ENCODE peak calls at places on chromosome 18, in ten cellular contexts. P, F, U, R, K, A, Z, E, V and T are unnamed samples.

GRCh38 chr18:78587096-78587495 is 392.5 kb upstream of the SALL3 start:
- DNase-seq in U (no peak), Z (no peak), V (no peak), E (no peak), P (no peak), R (no peak), K (no peak), A (no peak), F (no peak), T (no peak)

GRCh38 chr18:69617888-69618287 is 217.2 kb downstream of the DOK6 start:
- DNase-seq in F (no peak), R (no peak), Z (no peak), E (no peak), A (no peak), U (no peak), P (no peak), V (no peak), K (no peak), T (no peak)

GRCh38 chr18:79457652-79458051 is 61.9 kb downstream of the NFATC1 start:
- DNase-seq in U (no peak), F (no peak), Z (no peak), K (no peak), P (no peak), E (no peak), A (no peak), R (no peak), V (no peak), T (no peak)

GRCh38 chr18:61583548-61583947 is 250.3 kb downstream of the CDH20 start:
- DNase-seq in V (no peak), Z (no peak), U (no peak), K (no peak), P (no peak), A (no peak), R (no peak), F (no peak), E (no peak), T (no peak)

GRCh38 chr18:75654928-75655745 is 227.6 kb upstream of the SMIM21 start:
- DNase-seq in E (no peak), K (no peak), R (no peak), V (peak; percentile 11), P (no peak), F (no peak), U (no peak), Z (no peak), A (no peak), T (no peak)

GRCh38 chr18:44715841-44716240 is 35.2 kb downstream of the SETBP1 start:
- DNase-seq in E (no peak), A (no peak), R (no peak), U (no peak), P (no peak), Z (no peak), K (no peak), V (no peak), F (no peak), T (peak; percentile 55)

GRCh38 chr18:56841836-56842235 is 190.7 kb downstream of the WDR7 start:
- DNase-seq in V (no peak), R (peak; percentile 0), E (no peak), Z (no peak), U (no peak), K (no peak), F (no peak), P (no peak), A (no peak), T (no peak)

GRCh38 chr18:13279181-13280065 is 60.9 kb downstream of the LDLRAD4 start:
- DNase-seq in Z (no peak), P (no peak), R (no peak), V (no peak), F (no peak), K (no peak), E (peak; percentile 6), U (no peak), A (no peak), T (no peak)

GRCh38 chr18:56402872-56403516 is 235.4 kb downstream of the TXNL1 start:
- DNase-seq in A (no peak), E (no peak), R (peak; percentile 75), F (no peak), V (no peak), K (no peak), P (no peak), U (no peak), Z (no peak), T (no peak)

GRCh38 chr18:76265375-76266225 is 229.4 kb downstream of the ZNF516 start:
- DNase-seq in R (no peak), A (peak; percentile 78), Z (no peak), E (no peak), U (no peak), P (no peak), V (peak; percentile 35), F (no peak), K (no peak), T (no peak)

GRCh38 chr18:2104620-2105462 is 466.5 kb downstream of the METTL4 start:
- DNase-seq in A (no peak), U (peak; percentile 38), F (peak; percentile 37), V (peak; percentile 46), R (peak; percentile 68), K (no peak), P (peak; percentile 52), Z (peak; percentile 30), E (no peak), T (peak; percentile 62)

GRCh38 chr18:77263471-77263774 is 13.8 kb downstream of the GALR1 start:
- DNase-seq in A (no peak), K (no peak), Z (no peak), V (no peak), U (no peak), F (no peak), P (no peak), E (no peak), R (no peak), T (no peak)

GRCh38 chr18:21260621-21261020 is 18.6 kb downstream of the GREB1L start:
- DNase-seq in A (no peak), E (no peak), Z (no peak), R (no peak), P (no peak), K (no peak), U (no peak), F (no peak), V (no peak), T (no peak)

GRCh38 chr18:70326255-70326654 is 37.4 kb downstream of the SOCS6 start:
- DNase-seq in E (no peak), R (no peak), P (no peak), A (no peak), F (no peak), K (no peak), U (no peak), Z (no peak), V (no peak), T (no peak)

GRCh38 chr18:63882333-63883141 is 5.0 kb upstream of the SERPINB2 start:
- DNase-seq in A (no peak), R (peak; percentile 89), F (no peak), Z (peak; percentile 10), P (peak; percentile 85), V (no peak), E (no peak), U (no peak), K (no peak), T (no peak)

GRCh38 chr18:58668211-58668610 is 3.1 kb upstream of the MALT1 start:
- DNase-seq in P (no peak), V (no peak), U (no peak), R (peak; percentile 18), A (no peak), K (no peak), F (no peak), E (no peak), Z (no peak), T (no peak)

DNA sequence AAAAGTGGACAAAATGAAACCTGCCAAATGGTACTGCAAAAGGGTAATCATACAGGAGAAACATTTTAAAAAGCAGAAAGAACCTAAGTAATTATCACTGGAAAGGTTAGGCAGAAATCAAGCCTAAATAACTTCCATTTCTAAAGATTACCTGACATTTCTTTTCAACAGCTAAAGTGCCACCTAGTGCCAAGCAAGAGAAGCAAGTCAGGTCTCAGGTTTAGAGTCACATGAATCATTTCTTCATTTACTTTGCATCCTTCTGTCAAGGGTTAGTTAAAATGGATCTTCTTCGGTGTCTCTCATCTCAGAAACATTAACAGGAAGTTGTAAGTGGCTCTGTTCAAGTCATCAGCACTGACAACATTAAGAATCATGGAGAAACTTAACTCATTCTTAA is 90.3 kb downstream of the AKAIN1 start:
- DNase-seq in E (no peak), F (no peak), U (no peak), V (no peak), R (no peak), A (no peak), P (no peak), Z (no peak), K (no peak), T (no peak)
- TF ChIP-seq CTCF in E (no peak), F (no peak), U (no peak), V (no peak), R (peak; percentile 23), A (no peak), P (no peak), Z (peak; percentile 16), K (peak; percentile 46), T (no peak)

GRCh38 chr18:74397572-74397971 is 59.5 kb downstream of the DIPK1C start:
- DNase-seq in V (no peak), U (no peak), E (no peak), Z (no peak), A (no peak), R (no peak), F (no peak), K (no peak), P (no peak), T (no peak)
- TF ChIP-seq CTCF in V (no peak), U (no peak), E (no peak), Z (no peak), A (no peak), R (no peak), F (no peak), K (peak; percentile 21), P (no peak), T (no peak)

GRCh38 chr18:680392-680791 is 22.9 kb downstream of the TYMS start:
- DNase-seq in Z (no peak), U (no peak), E (no peak), A (no peak), V (no peak), P (no peak), F (no peak), K (no peak), R (no peak), T (no peak)
- TF ChIP-seq CTCF in Z (no peak), U (no peak), E (no peak), A (no peak), V (no peak), P (no peak), F (no peak), K (no peak), R (no peak), T (no peak)

DNA sequence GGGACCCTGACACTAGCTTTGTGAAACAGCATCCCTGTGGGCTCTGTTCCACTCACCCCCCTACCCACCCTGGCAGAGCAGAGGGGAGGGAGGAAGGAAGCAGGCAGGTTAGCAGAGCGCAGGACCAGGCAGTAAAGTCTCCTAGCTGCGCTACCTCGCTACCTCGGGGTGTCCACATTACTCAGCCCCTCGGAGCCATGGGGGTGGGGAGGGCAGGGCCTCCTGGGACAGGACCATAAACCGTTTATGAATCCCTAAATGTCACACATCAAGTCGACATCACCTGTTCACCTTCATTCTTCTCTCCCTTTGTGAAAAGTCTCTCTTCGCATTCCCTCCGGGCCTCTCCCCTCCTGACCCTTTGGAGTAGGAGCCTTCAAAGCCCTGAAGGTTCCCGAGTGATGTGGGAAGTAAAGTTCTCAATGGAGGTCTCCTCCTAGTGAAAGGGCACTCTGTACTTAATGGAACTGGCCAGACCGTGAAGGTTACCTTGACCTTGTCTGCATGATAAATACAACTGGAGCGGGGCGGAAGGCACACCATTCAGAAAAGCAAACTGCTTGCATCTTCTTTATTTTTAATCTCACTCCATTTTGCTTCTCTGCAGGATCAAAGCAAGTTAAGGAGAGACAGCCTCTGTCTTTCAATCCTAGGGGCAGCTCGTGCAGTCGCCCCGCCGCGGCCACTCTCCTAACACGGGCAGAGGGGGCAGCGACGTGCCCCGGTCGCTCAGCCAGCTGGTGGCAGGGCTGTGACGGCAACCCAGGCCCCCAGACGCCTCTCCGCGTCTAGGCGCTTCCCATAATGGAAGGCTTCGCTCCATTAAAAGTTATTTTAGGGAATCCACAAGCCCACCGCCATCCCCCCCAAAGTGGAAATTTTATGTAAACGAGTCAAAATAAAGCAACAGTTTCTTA is 23.8 kb upstream of the SMAD7 start:
- DNase-seq in U (no peak), P (no peak), K (no peak), F (no peak), E (no peak), Z (no peak), V (peak; percentile 53), R (no peak), A (no peak), T (peak; percentile 36)
- TF ChIP-seq CTCF in U (no peak), P (no peak), K (no peak), F (no peak), E (no peak), Z (peak; percentile 9), V (no peak), R (no peak), A (no peak), T (no peak)